ENCODE peak calls at places on chromosome 1, in eight cellular contexts. K, W, Y, X, N, I, F and V are unnamed samples.

GRCh38 chr1:1960480-1961196 is 41.6 kb upstream of the TMEM52 start:
- DNase-seq in K (no peak), W (no peak), Y (peak; percentile 70), X (no peak), N (no peak), I (no peak), F (no peak), V (no peak)

GRCh38 chr1:173476197-173476663 is 905 bp upstream of the PRDX6 start:
- DNase-seq in K (no peak), W (no peak), Y (no peak), X (no peak), N (no peak), I (no peak), F (no peak), V (no peak)

GRCh38 chr1:181128592-181129497 is 40.3 kb downstream of the IER5 start:
- DNase-seq in K (no peak), W (no peak), Y (no peak), X (no peak), N (no peak), I (peak; percentile 20), F (no peak), V (no peak)

GRCh38 chr1:235093013-235093618 is 35.5 kb downstream of the TOMM20 start:
- DNase-seq in K (peak; percentile 31), W (no peak), Y (peak; percentile 79), X (peak; percentile 76), N (no peak), I (peak; percentile 50), F (peak; percentile 57), V (peak; percentile 40)

GRCh38 chr1:150749720-150750311 is 15.8 kb downstream of the CTSS start:
- DNase-seq in K (no peak), W (no peak), Y (no peak), X (no peak), N (no peak), I (no peak), F (no peak), V (no peak)

GRCh38 chr1:205809469-205809868 is 3.5 kb downstream of the SLC41A1 start:
- DNase-seq in K (no peak), W (no peak), Y (no peak), X (no peak), N (no peak), I (no peak), F (no peak), V (no peak)

GRCh38 chr1:110544753-110545152 is 25.8 kb upstream of the KCNA10 start:
- DNase-seq in K (no peak), W (no peak), Y (no peak), X (no peak), N (no peak), I (no peak), F (no peak), V (no peak)

GRCh38 chr1:203408485-203409229 is 57.7 kb upstream of the FMOD start:
- DNase-seq in K (peak; percentile 20), W (no peak), Y (peak; percentile 88), X (peak; percentile 97), N (no peak), I (peak; percentile 72), F (peak; percentile 96), V (peak; percentile 60)

GRCh38 chr1:25106352-25106751 is 126.0 kb downstream of the SYF2 start:
- DNase-seq in K (no peak), W (no peak), Y (no peak), X (no peak), N (no peak), I (no peak), F (no peak), V (no peak)

GRCh38 chr1:151574575-151575529 is 34.7 kb downstream of the TUFT1 start:
- DNase-seq in K (no peak), W (no peak), Y (peak; percentile 96), X (no peak), N (no peak), I (no peak), F (no peak), V (peak; percentile 57)